ENCODE peak calls at places on chromosome 18, in ten cellular contexts. B is IMR-90, Z is sigmoid colon, E is body of pancreas, P is endothelial cell of umbilical vein, I is heart left ventricle, W is suprapubic skin, X is GM12878, Y is A549, C is transverse colon. T is an unnamed sample.

GRCh38 chr18:37565985-37566478 is 434 bp upstream of the CELF4 start:
- DNase-seq in B (peak), Z (peak), E (peak), P (no peak), I (peak), W (no peak), X (no peak), Y (peak), C (no peak), T (no peak)

GRCh38 chr18:23875966-23876365 is 138.6 kb upstream of the TTC39C start:
- DNase-seq in B (no peak), Z (no peak), E (no peak), P (no peak), I (no peak), W (no peak), X (no peak), Y (no peak), C (no peak), T (no peak)

GRCh38 chr18:23232331-23232730 is 97.0 kb downstream of the CABLES1 start:
- DNase-seq in B (no peak), Z (no peak), E (no peak), P (no peak), I (no peak), W (no peak), X (peak), Y (no peak), C (no peak), T (no peak)

GRCh38 chr18:66344227-66344626 is 259.7 kb downstream of the CDH19 start:
- DNase-seq in B (no peak), Z (no peak), E (no peak), P (no peak), I (no peak), W (no peak), X (no peak), Y (no peak), C (no peak), T (no peak)

GRCh38 chr18:58496231-58496630 is 132.7 kb downstream of the ALPK2 start:
- DNase-seq in B (no peak), Z (no peak), E (no peak), P (no peak), I (no peak), W (no peak), X (no peak), Y (no peak), C (no peak), T (no peak)

GRCh38 chr18:75497576-75497975 is 70.1 kb upstream of the SMIM21 start:
- DNase-seq in B (peak), Z (no peak), E (no peak), P (no peak), I (no peak), W (no peak), X (no peak), Y (no peak), C (no peak), T (no peak)

GRCh38 chr18:77127769-77128671 is 4.6 kb downstream of the MBP start:
- DNase-seq in B (peak), Z (peak), E (peak), P (no peak), I (no peak), W (peak), X (peak), Y (no peak), C (peak), T (no peak)

GRCh38 chr18:22214731-22215528 is 45.5 kb downstream of the GATA6 start:
- DNase-seq in B (peak), Z (no peak), E (no peak), P (peak), I (no peak), W (no peak), X (no peak), Y (no peak), C (no peak), T (no peak)

GRCh38 chr18:46755315-46756171 is 1.3 kb downstream of the ST8SIA5 start:
- DNase-seq in B (no peak), Z (no peak), E (no peak), P (no peak), I (no peak), W (no peak), X (no peak), Y (no peak), C (no peak), T (no peak)

GRCh38 chr18:2538236-2538635 is 33.1 kb downstream of the METTL4 start:
- DNase-seq in B (no peak), Z (no peak), E (no peak), P (no peak), I (no peak), W (no peak), X (no peak), Y (no peak), C (no peak), T (no peak)

GRCh38 chr18:50663626-50664441 is 103.9 kb downstream of the MAPK4 start:
- DNase-seq in B (no peak), Z (no peak), E (no peak), P (no peak), I (no peak), W (no peak), X (no peak), Y (no peak), C (no peak), T (no peak)

GRCh38 chr18:69330345-69330744 is 70.3 kb upstream of the DOK6 start:
- DNase-seq in B (no peak), Z (no peak), E (no peak), P (no peak), I (no peak), W (no peak), X (no peak), Y (no peak), C (no peak), T (no peak)

GRCh38 chr18:80191264-80191663 is 56.0 kb downstream of the PARD6G start:
- DNase-seq in B (no peak), Z (no peak), E (no peak), P (no peak), I (no peak), W (no peak), X (no peak), Y (no peak), C (no peak), T (no peak)

GRCh38 chr18:75406491-75407445 is 20.7 kb downstream of the SMIM21 start:
- DNase-seq in B (no peak), Z (no peak), E (no peak), P (no peak), I (no peak), W (no peak), X (no peak), Y (no peak), C (no peak), T (no peak)

GRCh38 chr18:63981719-63982118 is 11.8 kb downstream of the SERPINB8 start:
- DNase-seq in B (no peak), Z (no peak), E (no peak), P (no peak), I (no peak), W (no peak), X (no peak), Y (no peak), C (no peak), T (no peak)

GRCh38 chr18:24204904-24205303 is 66.0 kb downstream of the CABYR start:
- DNase-seq in B (no peak), Z (no peak), E (no peak), P (no peak), I (no peak), W (no peak), X (no peak), Y (no peak), C (no peak), T (no peak)

GRCh38 chr18:67151366-67151765 is 365.2 kb downstream of the DSEL start:
- DNase-seq in B (no peak), Z (no peak), E (no peak), P (no peak), I (no peak), W (no peak), X (no peak), Y (no peak), C (no peak), T (no peak)

GRCh38 chr18:29062921-29063320 is 886.0 kb upstream of the CDH2 start:
- DNase-seq in B (no peak), Z (no peak), E (no peak), P (no peak), I (no peak), W (no peak), X (no peak), Y (no peak), C (no peak), T (no peak)

GRCh38 chr18:80105369-80106167 is 3.5 kb upstream of the ADNP2 start:
- DNase-seq in B (no peak), Z (no peak), E (no peak), P (no peak), I (no peak), W (no peak), X (peak), Y (no peak), C (no peak), T (no peak)

GRCh38 chr18:24086082-24086481 is 52.8 kb upstream of the CABYR start:
- DNase-seq in B (peak), Z (no peak), E (no peak), P (no peak), I (no peak), W (no peak), X (no peak), Y (no peak), C (no peak), T (no peak)

GRCh38 chr18:58364867-58365533 is 263.9 kb downstream of the ALPK2 start:
- DNase-seq in B (peak), Z (no peak), E (peak), P (no peak), I (no peak), W (no peak), X (no peak), Y (no peak), C (no peak), T (no peak)

GRCh38 chr18:41532344-41533086 is 422.5 kb upstream of the PIK3C3 start:
- DNase-seq in B (peak), Z (no peak), E (no peak), P (peak), I (no peak), W (no peak), X (no peak), Y (no peak), C (no peak), T (no peak)

GRCh38 chr18:37254973-37255372 is 310.6 kb downstream of the CELF4 start:
- DNase-seq in B (no peak), Z (no peak), E (no peak), P (no peak), I (no peak), W (no peak), X (no peak), Y (no peak), C (no peak), T (no peak)

GRCh38 chr18:27412551-27412950 is 227.4 kb upstream of the CHST9 start:
- DNase-seq in B (no peak), Z (no peak), E (no peak), P (no peak), I (no peak), W (no peak), X (no peak), Y (no peak), C (no peak), T (no peak)

GRCh38 chr18:65214456-65214855 is 536.4 kb upstream of the CDH7 start:
- DNase-seq in B (no peak), Z (no peak), E (no peak), P (no peak), I (no peak), W (no peak), X (no peak), Y (no peak), C (no peak), T (no peak)

GRCh38 chr18:31555971-31556747 is 35.5 kb upstream of the TTR start:
- DNase-seq in B (peak), Z (no peak), E (peak), P (peak), I (peak), W (no peak), X (peak), Y (peak), C (peak), T (no peak)

GRCh38 chr18:652131-652530 is 5.3 kb upstream of the TYMS start:
- DNase-seq in B (no peak), Z (no peak), E (no peak), P (no peak), I (no peak), W (no peak), X (no peak), Y (no peak), C (no peak), T (no peak)

GRCh38 chr18:48922801-48923730 is 27.7 kb downstream of the SMAD7 start:
- DNase-seq in B (peak), Z (peak), E (peak), P (peak), I (no peak), W (peak), X (no peak), Y (no peak), C (peak), T (no peak)

GRCh38 chr18:41954827-41955613 is at the start of gene PIK3C3:
- DNase-seq in B (peak), Z (peak), E (peak), P (peak), I (peak), W (peak), X (peak), Y (peak), C (peak), T (peak)

GRCh38 chr18:44716697-44717163 is 36.0 kb downstream of the SETBP1 start:
- DNase-seq in B (no peak), Z (no peak), E (no peak), P (no peak), I (no peak), W (no peak), X (no peak), Y (no peak), C (no peak), T (no peak)

GRCh38 chr18:66196805-66197204 is 407.1 kb downstream of the CDH19 start:
- DNase-seq in B (no peak), Z (no peak), E (no peak), P (no peak), I (no peak), W (no peak), X (no peak), Y (no peak), C (no peak), T (no peak)

GRCh38 chr18:22223263-22223960 is 54.0 kb downstream of the GATA6 start:
- DNase-seq in B (peak), Z (peak), E (peak), P (peak), I (peak), W (peak), X (no peak), Y (peak), C (peak), T (no peak)

GRCh38 chr18:11570770-11571169 is 38.6 kb upstream of the SLC35G4 start:
- DNase-seq in B (peak), Z (no peak), E (no peak), P (no peak), I (no peak), W (no peak), X (no peak), Y (no peak), C (no peak), T (no peak)

GRCh38 chr18:58213931-58214431 is 170.0 kb downstream of the NEDD4L start:
- DNase-seq in B (peak), Z (no peak), E (no peak), P (no peak), I (no peak), W (no peak), X (no peak), Y (no peak), C (no peak), T (no peak)

GRCh38 chr18:30004977-30005376 is 1037.6 kb downstream of the DSC3 start:
- DNase-seq in B (no peak), Z (no peak), E (no peak), P (no peak), I (no peak), W (no peak), X (no peak), Y (no peak), C (no peak), T (no peak)

GRCh38 chr18:44912740-44913478 is 232.2 kb downstream of the SETBP1 start:
- DNase-seq in B (no peak), Z (no peak), E (no peak), P (no peak), I (no peak), W (no peak), X (no peak), Y (no peak), C (no peak), T (no peak)

GRCh38 chr18:10416020-10416419 is 38.4 kb upstream of the APCDD1 start:
- DNase-seq in B (no peak), Z (no peak), E (no peak), P (no peak), I (no peak), W (no peak), X (no peak), Y (no peak), C (no peak), T (no peak)

GRCh38 chr18:13435596-13436333 is 217.2 kb downstream of the LDLRAD4 start:
- DNase-seq in B (no peak), Z (peak), E (no peak), P (peak), I (no peak), W (no peak), X (no peak), Y (peak), C (no peak), T (no peak)

GRCh38 chr18:13433685-13434084 is 215.1 kb downstream of the LDLRAD4 start:
- DNase-seq in B (no peak), Z (no peak), E (no peak), P (peak), I (no peak), W (no peak), X (no peak), Y (no peak), C (no peak), T (no peak)

GRCh38 chr18:13436596-13436995 is 218.0 kb downstream of the LDLRAD4 start:
- DNase-seq in B (no peak), Z (peak), E (no peak), P (no peak), I (no peak), W (no peak), X (no peak), Y (no peak), C (no peak), T (no peak)

GRCh38 chr18:13433088-13433487 is 214.5 kb downstream of the LDLRAD4 start:
- DNase-seq in B (no peak), Z (no peak), E (no peak), P (no peak), I (no peak), W (no peak), X (no peak), Y (no peak), C (no peak), T (no peak)

DNA sequence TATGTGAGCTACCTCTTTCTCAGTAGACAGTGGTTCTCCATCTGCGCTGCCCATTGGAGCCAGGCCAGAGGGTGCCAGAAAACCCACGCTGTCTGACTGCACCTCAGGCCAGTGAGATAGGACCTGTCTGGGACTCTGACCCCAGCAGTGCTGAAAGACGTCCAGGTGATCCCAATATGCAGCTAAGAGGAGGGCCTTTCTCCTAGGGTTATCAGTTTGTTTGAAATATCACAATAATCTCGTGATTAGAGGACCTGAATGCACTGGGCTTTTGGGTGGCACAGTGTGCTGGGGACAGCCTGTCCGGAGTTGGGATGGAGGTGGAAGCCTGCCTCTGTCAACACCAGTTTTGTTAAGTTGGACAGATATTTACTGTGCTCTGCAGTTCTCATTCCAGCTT is 216.3 kb downstream of the LDLRAD4 start:
- DNase-seq in B (no peak), Z (peak), E (no peak), P (no peak), I (no peak), W (no peak), X (no peak), Y (no peak), C (no peak), T (no peak)
- H3K27ac ChIP-seq in B (no peak), Z (no peak), E (no peak), P (peak), I (no peak), W (no peak), X (no peak), Y (peak), C (no peak), T (no peak)

DNA sequence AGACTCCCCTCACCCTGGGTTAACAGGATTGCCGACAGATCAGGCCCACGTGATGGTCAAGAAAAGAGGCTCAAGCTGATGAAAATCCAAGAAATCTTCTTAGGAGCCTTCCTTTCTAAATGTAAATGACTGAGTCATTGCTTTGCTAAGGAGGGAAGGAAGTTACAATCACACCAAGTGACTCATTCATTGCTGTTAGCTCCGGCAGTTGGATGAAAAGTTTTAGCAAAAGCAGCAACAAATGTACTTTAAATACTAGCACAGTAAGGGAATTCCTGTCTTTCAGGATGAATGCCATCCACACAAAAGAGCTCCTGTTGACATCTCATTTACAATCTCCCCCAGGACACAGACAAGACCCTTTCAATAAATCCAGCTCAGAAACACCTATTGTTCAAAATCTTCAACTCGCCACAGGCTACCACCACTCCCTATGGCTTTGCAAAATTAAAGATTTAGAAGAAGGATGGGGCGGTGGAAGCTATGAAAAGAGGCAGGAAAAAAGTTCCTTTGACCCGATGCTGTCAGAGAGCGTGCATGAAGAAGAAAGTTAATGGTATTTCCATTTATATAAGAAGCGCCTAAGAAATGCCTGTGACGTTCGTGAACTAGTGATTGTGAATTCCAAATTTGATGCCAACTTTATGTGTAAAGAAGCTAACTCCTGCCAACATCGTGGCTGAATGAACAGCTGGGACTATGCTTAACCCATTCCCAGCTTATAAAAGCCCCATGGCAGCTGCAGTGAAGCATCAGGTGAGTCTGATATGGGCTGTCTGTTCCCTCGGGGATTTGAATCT is 153.7 kb downstream of the TGIF1 start:
- DNase-seq in B (peak), Z (peak), E (peak), P (peak), I (no peak), W (no peak), X (no peak), Y (no peak), C (no peak), T (no peak)
- TF ChIP-seq POLR2A in B (peak), Z (no peak), E (no peak), P (peak), I (peak), W (peak), X (no peak), Y (peak), C (peak), T (no peak)

GRCh38 chr18:62369129-62369644 is 44.1 kb downstream of the TNFRSF11A start:
- DNase-seq in B (no peak), Z (no peak), E (no peak), P (no peak), I (no peak), W (no peak), X (no peak), Y (no peak), C (no peak), T (no peak)

GRCh38 chr18:62368100-62368499 is 43.0 kb downstream of the TNFRSF11A start:
- DNase-seq in B (no peak), Z (no peak), E (no peak), P (no peak), I (no peak), W (no peak), X (no peak), Y (no peak), C (no peak), T (no peak)

GRCh38 chr18:62374410-62374965 is 49.4 kb downstream of the TNFRSF11A start:
- DNase-seq in B (no peak), Z (no peak), E (no peak), P (no peak), I (no peak), W (no peak), X (no peak), Y (no peak), C (no peak), T (no peak)

GRCh38 chr18:62370386-62370785 is 45.3 kb downstream of the TNFRSF11A start:
- DNase-seq in B (no peak), Z (no peak), E (no peak), P (no peak), I (no peak), W (no peak), X (no peak), Y (no peak), C (no peak), T (no peak)

GRCh38 chr18:62372156-62372555 is 47.0 kb downstream of the TNFRSF11A start:
- DNase-seq in B (no peak), Z (no peak), E (peak), P (no peak), I (no peak), W (no peak), X (peak), Y (no peak), C (no peak), T (no peak)
- H3K27ac ChIP-seq in B (no peak), Z (no peak), E (no peak), P (no peak), I (no peak), W (no peak), X (no peak), Y (no peak), C (no peak), T (no peak)

GRCh38 chr18:34594243-34594642 is 115.9 kb upstream of the DTNA start:
- DNase-seq in B (no peak), Z (no peak), E (no peak), P (no peak), I (no peak), W (no peak), X (no peak), Y (no peak), C (no peak), T (no peak)

GRCh38 chr18:34591920-34592444 is 118.1 kb upstream of the DTNA start:
- DNase-seq in B (no peak), Z (no peak), E (no peak), P (no peak), I (no peak), W (no peak), X (no peak), Y (no peak), C (no peak), T (no peak)

GRCh38 chr18:34590503-34590902 is 119.6 kb upstream of the DTNA start:
- DNase-seq in B (no peak), Z (no peak), E (no peak), P (peak), I (no peak), W (no peak), X (no peak), Y (no peak), C (no peak), T (no peak)

GRCh38 chr18:34595673-34596072 is 114.4 kb upstream of the DTNA start:
- DNase-seq in B (peak), Z (no peak), E (no peak), P (peak), I (no peak), W (no peak), X (no peak), Y (no peak), C (no peak), T (no peak)

GRCh38 chr18:34592961-34593382 is 117.1 kb upstream of the DTNA start:
- DNase-seq in B (peak), Z (peak), E (peak), P (peak), I (peak), W (no peak), X (no peak), Y (no peak), C (peak), T (no peak)
- TF ChIP-seq POLR2A in B (no peak), Z (peak), E (no peak), P (no peak), I (no peak), W (no peak), X (no peak), Y (no peak), C (no peak), T (no peak)